ENCODE peak calls at places on chromosomes 6 and 20, in six cellular contexts. One of them, this sample, is unnamed.

GRCh38 chr6:28443112-28443773 is at the start of gene ZSCAN23:
- DNase-seq in CD8-positive, alpha-beta memory T cell: peak; percentile 83
- DNase-seq in left colon: peak; percentile 68
- DNase-seq in HT1080: peak; percentile 86
- DNase-seq in ELR: peak; percentile 93
- DNase-seq in stimulated activated naive CD4-positive, alpha-beta T cell: peak; percentile 81
- DNase-seq in this sample: peak; percentile 72

GRCh38 chr6:50062051-50062450 is 12.3 kb upstream of the DEFB112 start:
- DNase-seq in CD8-positive, alpha-beta memory T cell: no peak
- DNase-seq in left colon: no peak
- DNase-seq in HT1080: no peak
- DNase-seq in ELR: peak; percentile 29
- DNase-seq in stimulated activated naive CD4-positive, alpha-beta T cell: no peak
- DNase-seq in this sample: no peak

GRCh38 chr6:10309826-10310405 is 105.0 kb downstream of the TFAP2A start:
- DNase-seq in CD8-positive, alpha-beta memory T cell: no peak
- DNase-seq in left colon: no peak
- DNase-seq in HT1080: no peak
- DNase-seq in ELR: no peak
- DNase-seq in stimulated activated naive CD4-positive, alpha-beta T cell: no peak
- DNase-seq in this sample: no peak

GRCh38 chr6:7112741-7113313 is 5.1 kb downstream of the RREB1 start:
- DNase-seq in CD8-positive, alpha-beta memory T cell: peak; percentile 21
- DNase-seq in left colon: peak; percentile 56
- DNase-seq in HT1080: no peak
- DNase-seq in ELR: no peak
- DNase-seq in stimulated activated naive CD4-positive, alpha-beta T cell: peak; percentile 62
- DNase-seq in this sample: no peak

GRCh38 chr6:22647671-22648070 is 78.3 kb downstream of the HDGFL1 start:
- DNase-seq in CD8-positive, alpha-beta memory T cell: no peak
- DNase-seq in left colon: no peak
- DNase-seq in HT1080: no peak
- DNase-seq in ELR: no peak
- DNase-seq in stimulated activated naive CD4-positive, alpha-beta T cell: no peak
- DNase-seq in this sample: no peak

GRCh38 chr6:131383421-131384411 is 189.3 kb upstream of the ARG1 start:
- DNase-seq in CD8-positive, alpha-beta memory T cell: no peak
- DNase-seq in left colon: no peak
- DNase-seq in HT1080: no peak
- DNase-seq in ELR: no peak
- DNase-seq in stimulated activated naive CD4-positive, alpha-beta T cell: no peak
- DNase-seq in this sample: no peak

GRCh38 chr20:14882157-14882556 is 544.7 kb upstream of the FLRT3 start:
- DNase-seq in CD8-positive, alpha-beta memory T cell: no peak
- DNase-seq in left colon: no peak
- DNase-seq in HT1080: no peak
- DNase-seq in ELR: no peak
- DNase-seq in stimulated activated naive CD4-positive, alpha-beta T cell: no peak
- DNase-seq in this sample: no peak

GRCh38 chr6:11810854-11811643 is 32.4 kb upstream of the ADTRP start:
- DNase-seq in CD8-positive, alpha-beta memory T cell: no peak
- DNase-seq in left colon: no peak
- DNase-seq in HT1080: no peak
- DNase-seq in ELR: no peak
- DNase-seq in stimulated activated naive CD4-positive, alpha-beta T cell: no peak
- DNase-seq in this sample: no peak

GRCh38 chr6:13146429-13146828 is 181.9 kb downstream of the TBC1D7 start:
- DNase-seq in CD8-positive, alpha-beta memory T cell: no peak
- DNase-seq in left colon: no peak
- DNase-seq in HT1080: no peak
- DNase-seq in ELR: no peak
- DNase-seq in stimulated activated naive CD4-positive, alpha-beta T cell: no peak
- DNase-seq in this sample: no peak

GRCh38 chr6:6610031-6610591 is 21.6 kb downstream of the LY86 start:
- DNase-seq in CD8-positive, alpha-beta memory T cell: peak; percentile 76
- DNase-seq in left colon: no peak
- DNase-seq in HT1080: no peak
- DNase-seq in ELR: no peak
- DNase-seq in stimulated activated naive CD4-positive, alpha-beta T cell: peak; percentile 42
- DNase-seq in this sample: no peak

GRCh38 chr6:27862396-27863061 is 49.7 kb downstream of the OR2B2 start:
- DNase-seq in CD8-positive, alpha-beta memory T cell: no peak
- DNase-seq in left colon: no peak
- DNase-seq in HT1080: peak; percentile 63
- DNase-seq in ELR: no peak
- DNase-seq in stimulated activated naive CD4-positive, alpha-beta T cell: no peak
- DNase-seq in this sample: no peak